ENCODE peak calls at places on chromosomes 2 and 18, in four cellular contexts. J is kidney, U is astrocyte, N is PC-3. R is an unnamed sample.

GRCh38 chr18:29779096-29779495 is 1263.4 kb downstream of the DSC3 start:
- DNase-seq in N (no peak), J (no peak), U (no peak), R (no peak)

GRCh38 chr2:101818531-101819451 is 121.3 kb downstream of the MAP4K4 start:
- DNase-seq in J (no peak), N (peak; percentile 77), U (peak; percentile 84), R (no peak)

GRCh38 chr2:162890690-162891311 is 52.2 kb upstream of the KCNH7 start:
- DNase-seq in N (peak; percentile 71), J (no peak), U (peak; percentile 44), R (peak; percentile 57)

GRCh38 chr2:118102433-118103082 is 14.3 kb downstream of the INSIG2 start:
- DNase-seq in N (peak; percentile 19), J (no peak), U (peak; percentile 33), R (no peak)

GRCh38 chr2:215528555-215528954 is 92.7 kb upstream of the FN1 start:
- DNase-seq in U (peak; percentile 100), N (peak; percentile 98), J (no peak), R (no peak)

GRCh38 chr2:100276716-100277115 is 45.6 kb downstream of the LONRF2 start:
- DNase-seq in U (no peak), N (no peak), J (no peak), R (no peak)

GRCh38 chr2:70807102-70807827 is 13.1 kb downstream of the CLEC4F start:
- DNase-seq in J (no peak), N (no peak), U (no peak), R (no peak)

GRCh38 chr2:39020383-39020782 is 100.5 kb downstream of the SOS1 start:
- DNase-seq in U (no peak), J (no peak), N (no peak), R (no peak)

GRCh38 chr2:109466674-109467575 is 146.8 kb downstream of the SEPTIN10 start:
- DNase-seq in U (peak; percentile 63), J (no peak), N (peak; percentile 52), R (peak; percentile 31)

GRCh38 chr2:34365512-34365911 is 766.4 kb upstream of the FAM98A start:
- DNase-seq in U (no peak), N (no peak), J (no peak), R (no peak)

GRCh38 chr2:12081481-12082210 is 335.2 kb downstream of the LPIN1 start:
- DNase-seq in J (no peak), U (no peak), N (peak; percentile 72), R (no peak)

GRCh38 chr2:140747097-140747496 is 1383.7 kb downstream of the LRP1B start:
- DNase-seq in U (no peak), J (no peak), N (no peak), R (peak; percentile 58)

GRCh38 chr2:130263606-130264005 is 65.4 kb upstream of the TUBA3E start:
- DNase-seq in J (no peak), N (no peak), U (no peak), R (no peak)

GRCh38 chr18:45449761-45450227 is 165.5 kb upstream of the SLC14A2 start:
- DNase-seq in U (peak; percentile 47), J (peak; percentile 94), N (no peak), R (no peak)

GRCh38 chr2:55268288-55268906 is 634 bp downstream of the MTIF2 start:
- DNase-seq in N (peak; percentile 13), U (no peak), J (no peak), R (no peak)

GRCh38 chr2:213644926-213645325 is 360.7 kb downstream of the SPAG16 start:
- DNase-seq in U (no peak), N (no peak), J (no peak), R (peak; percentile 52)

GRCh38 chr2:39933166-39933565 is 154.1 kb upstream of the THUMPD2 start:
- DNase-seq in J (no peak), U (no peak), N (no peak), R (no peak)

GRCh38 chr2:64846175-64846574 is 143.0 kb upstream of the SLC1A4 start:
- DNase-seq in U (no peak), J (no peak), N (no peak), R (no peak)

GRCh38 chr2:189799531-189799930 is 15.3 kb downstream of the PMS1 start:
- DNase-seq in J (no peak), U (peak; percentile 75), N (peak; percentile 59), R (no peak)

GRCh38 chr2:84603911-84604310 is 87.6 kb downstream of the DNAH6 start:
- DNase-seq in N (no peak), J (no peak), U (no peak), R (no peak)

GRCh38 chr2:240234503-240234951 is 94.1 kb upstream of the OTOS start:
- DNase-seq in N (no peak), J (peak; percentile 59), U (no peak), R (no peak)

GRCh38 chr2:175251425-175252041 is 70.0 kb upstream of the ATP5MC3 start:
- DNase-seq in N (peak; percentile 71), J (no peak), U (peak; percentile 16), R (no peak)

GRCh38 chr18:48660346-48661228 is 121.8 kb downstream of the CTIF start:
- DNase-seq in J (no peak), U (no peak), N (no peak), R (no peak)

GRCh38 chr2:140262908-140263307 is 1482.7 kb upstream of the NXPH2 start:
- DNase-seq in U (no peak), N (no peak), J (no peak), R (no peak)

GRCh38 chr2:42125887-42126594 is 43.1 kb upstream of the EML4 start:
- DNase-seq in N (no peak), J (no peak), U (peak; percentile 58), R (peak; percentile 61)

GRCh38 chr2:177117755-177118154 is 94.8 kb upstream of the HNRNPA3 start:
- DNase-seq in U (no peak), N (no peak), J (no peak), R (no peak)

GRCh38 chr2:85888745-85889647 is at the start of gene ST3GAL5:
- DNase-seq in U (peak; percentile 78), N (peak; percentile 82), J (peak; percentile 97), R (peak; percentile 95)

GRCh38 chr2:231794383-231794782 is 8.1 kb downstream of the COPS7B start:
- DNase-seq in N (no peak), J (no peak), U (no peak), R (no peak)

GRCh38 chr18:12076424-12077140 is 17.1 kb upstream of the ANKRD62 start:
- DNase-seq in J (peak; percentile 66), N (peak; percentile 46), U (peak; percentile 35), R (peak; percentile 80)

GRCh38 chr18:12079504-12080237 is 14.0 kb upstream of the ANKRD62 start:
- DNase-seq in U (peak; percentile 82), J (no peak), N (no peak), R (no peak)

DNA sequence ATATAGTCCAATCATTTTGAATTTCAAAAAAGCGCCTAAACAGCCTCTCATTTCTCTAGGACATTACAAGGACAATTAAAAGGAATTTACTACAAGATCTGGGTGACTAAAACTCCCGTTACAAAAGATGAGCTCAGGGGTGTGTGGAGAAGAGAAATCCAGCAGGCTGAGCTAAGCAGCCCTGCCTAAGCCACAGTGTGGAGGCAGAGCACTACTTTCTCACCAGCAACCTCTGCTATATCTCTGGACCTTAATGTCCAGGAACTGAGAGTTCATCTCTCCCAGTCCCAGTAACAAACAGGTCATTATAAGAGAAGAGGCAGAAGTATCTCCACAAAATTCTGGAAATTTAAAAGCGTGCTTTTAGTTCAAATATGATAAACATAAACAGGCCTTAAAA is 18.9 kb upstream of the ANKRD62 start:
- DNase-seq in N (no peak), J (no peak), U (no peak), R (no peak)
- TF ChIP-seq CTCF in N (no peak), J (no peak), U (no peak), R (no peak)

DNA sequence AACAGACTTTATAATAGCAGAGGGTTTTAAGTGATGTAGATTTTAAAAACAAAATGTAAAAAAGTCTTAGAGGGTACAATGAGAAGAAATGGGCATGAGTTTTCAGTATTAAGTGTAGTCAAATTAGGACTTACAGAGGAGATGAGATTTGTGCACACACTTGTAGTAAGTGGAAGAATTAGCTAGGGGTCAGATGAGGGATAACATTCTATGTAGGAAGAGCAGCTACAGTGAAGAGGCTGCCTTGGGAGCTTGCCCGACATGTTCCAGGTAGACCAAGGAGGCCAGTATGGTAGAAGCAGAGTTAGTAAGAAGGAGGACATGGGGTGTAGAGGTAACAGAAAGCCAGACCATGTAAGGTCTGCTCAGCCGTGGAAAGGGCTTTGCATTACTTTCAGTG is 189.2 kb upstream of the DSEL start:
- DNase-seq in N (peak; percentile 17), U (no peak), J (no peak), R (peak; percentile 45)
- H3K9ac ChIP-seq in N (no peak overlapping the region), U (no peak overlapping the region), J (no peak overlapping the region), R (no peak overlapping the region)

GRCh38 chr2:164906947-164907346 is 48.4 kb downstream of the SLC38A11 start:
- DNase-seq in J (no peak), U (no peak), N (no peak), R (no peak)
- TF ChIP-seq CTCF in J (no peak), U (no peak), N (no peak), R (no peak)

GRCh38 chr18:2902327-2902726 is 55.5 kb downstream of the EMILIN2 start:
- DNase-seq in N (no peak), U (no peak), J (peak; percentile 22), R (peak; percentile 20)

GRCh38 chr18:2900742-2901404 is 54.1 kb downstream of the EMILIN2 start:
- DNase-seq in N (no peak), J (no peak), U (no peak), R (peak; percentile 39)

GRCh38 chr18:2898131-2898640 is 51.4 kb downstream of the EMILIN2 start:
- DNase-seq in U (peak; percentile 51), N (peak; percentile 71), J (peak; percentile 65), R (peak; percentile 68)

GRCh38 chr18:2903006-2903405 is 56.2 kb downstream of the EMILIN2 start:
- DNase-seq in N (peak; percentile 68), U (peak; percentile 52), J (no peak), R (no peak)

DNA sequence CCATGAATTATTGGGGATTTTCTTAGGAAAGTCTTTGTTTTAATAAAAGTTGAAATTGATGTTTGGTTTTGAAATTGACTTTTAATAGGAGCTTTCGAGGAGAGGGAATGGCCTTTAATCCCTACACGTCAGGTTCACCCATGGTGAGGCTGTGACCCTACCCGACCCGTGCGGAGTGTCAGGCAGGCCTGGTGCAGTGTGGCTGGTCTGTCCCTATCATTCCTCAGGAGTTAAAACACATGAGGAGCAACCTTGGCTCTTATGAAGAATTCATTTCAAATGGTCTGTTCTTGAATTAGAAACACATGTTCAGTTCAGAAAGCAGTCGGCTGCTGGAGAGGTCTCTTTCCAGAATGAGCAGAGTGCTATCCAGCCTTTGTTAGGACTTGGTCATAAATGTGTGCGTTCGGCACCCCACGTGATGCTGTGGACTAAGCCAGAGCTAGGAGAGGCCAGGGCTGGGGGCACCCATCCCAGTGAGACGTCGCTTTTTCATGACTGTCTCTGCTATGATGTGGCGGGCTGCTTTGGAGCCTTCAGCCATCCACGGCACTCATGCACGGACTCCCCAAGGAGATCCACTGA is 54.7 kb downstream of the EMILIN2 start:
- DNase-seq in J (peak; percentile 21), U (no peak), N (no peak), R (peak; percentile 21)
- H3K9ac ChIP-seq in J (no peak overlapping the region), U (no peak overlapping the region), N (no peak overlapping the region), R (no peak overlapping the region)

GRCh38 chr2:207044380-207044779 is 105.1 kb downstream of the CPO start:
- DNase-seq in N (no peak), J (no peak), U (no peak), R (no peak)
- TF ChIP-seq CTCF in N (no peak), J (no peak), U (no peak), R (no peak)

DNA sequence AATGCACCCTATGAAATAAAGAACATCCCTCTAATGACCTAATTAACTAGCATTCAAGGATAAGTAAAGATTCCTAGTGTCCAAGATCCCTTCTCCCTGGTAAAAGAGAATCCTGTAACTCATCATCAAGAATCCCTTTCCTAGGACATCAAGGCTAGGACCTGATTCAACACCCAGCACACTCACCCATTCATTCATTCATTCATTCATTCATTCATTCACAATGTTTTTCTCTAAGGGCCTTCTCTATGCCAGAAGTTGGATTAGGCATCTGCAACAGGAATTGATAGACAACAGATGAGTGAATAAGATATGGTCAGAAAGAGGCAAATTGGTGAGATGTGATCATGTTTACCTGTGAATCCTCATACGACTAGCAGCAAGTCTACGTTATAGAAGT is 126.8 kb downstream of the OSR1 start:
- DNase-seq in U (no peak), J (no peak), N (no peak), R (no peak)
- H3K9ac ChIP-seq in U (no peak overlapping the region), J (no peak overlapping the region), N (no peak overlapping the region), R (no peak overlapping the region)